ENCODE peak calls at places on chromosomes 16 and 17, in ten cellular contexts. T is heart left ventricle, N is astrocyte, Y is GM13977, L is nephron progenitor cell, G is A549, O is right lobe of liver, K is progenitor cell of endocrine pancreas, J is mucosa of descending colon, S is upper lobe of right lung. C is an unnamed sample.

GRCh38 chr17:149897-150575 is 12.7 kb downstream of the SCGB1C2 start:
- DNase-seq in T (peak), N (no peak), Y (no peak), L (no peak), G (no peak), O (no peak), K (no peak), J (no peak), S (peak), C (no peak)

GRCh38 chr16:24253192-24253591 is 2.9 kb upstream of the CACNG3 start:
- DNase-seq in T (no peak), N (no peak), Y (peak), L (peak), G (peak), O (peak), K (peak), J (peak), S (no peak), C (no peak)

GRCh38 chr16:50666658-50667496 is 14.2 kb downstream of the SNX20 start:
- DNase-seq in T (no peak), N (no peak), Y (peak), L (no peak), G (no peak), O (no peak), K (no peak), J (no peak), S (no peak), C (no peak)

GRCh38 chr16:3020604-3021448 is 658 bp downstream of the TNFRSF12A start:
- DNase-seq in T (peak), N (peak), Y (no peak), L (peak), G (peak), O (peak), K (peak), J (peak), S (peak), C (peak)

GRCh38 chr17:67187927-67188326 is 57.1 kb downstream of the HELZ start:
- DNase-seq in T (no peak), N (no peak), Y (no peak), L (no peak), G (no peak), O (no peak), K (no peak), J (no peak), S (no peak), C (no peak)

GRCh38 chr16:24950275-24950674 is 64.9 kb downstream of the ARHGAP17 start:
- DNase-seq in T (no peak), N (peak), Y (no peak), L (no peak), G (no peak), O (peak), K (no peak), J (peak), S (no peak), C (peak)

GRCh38 chr17:83076930-83077329 is 2.5 kb upstream of the METRNL start:
- DNase-seq in T (no peak), N (no peak), Y (no peak), L (no peak), G (no peak), O (no peak), K (no peak), J (peak), S (no peak), C (no peak)

GRCh38 chr16:14641877-14642276 is 9.1 kb downstream of the BFAR start:
- DNase-seq in T (no peak), N (no peak), Y (no peak), L (no peak), G (no peak), O (no peak), K (no peak), J (no peak), S (no peak), C (no peak)

GRCh38 chr17:50447870-50448573 is 20.7 kb downstream of the CHAD start:
- DNase-seq in T (no peak), N (no peak), Y (no peak), L (no peak), G (no peak), O (no peak), K (no peak), J (no peak), S (no peak), C (no peak)

GRCh38 chr17:78826836-78827509 is 13.6 kb downstream of the USP36 start:
- DNase-seq in T (no peak), N (no peak), Y (no peak), L (no peak), G (no peak), O (no peak), K (no peak), J (peak), S (peak), C (no peak)

GRCh38 chr17:8125196-8125946 is 1.5 kb upstream of the HES7 start:
- DNase-seq in T (peak), N (no peak), Y (peak), L (peak), G (peak), O (peak), K (peak), J (peak), S (peak), C (peak)

GRCh38 chr17:26792486-26792885 is 501.4 kb upstream of the WSB1 start:
- DNase-seq in T (no peak), N (peak), Y (no peak), L (no peak), G (no peak), O (no peak), K (no peak), J (no peak), S (no peak), C (no peak)

GRCh38 chr17:42675348-42675983 is 1.3 kb downstream of the PLEKHH3 start:
- DNase-seq in T (peak), N (no peak), Y (no peak), L (no peak), G (no peak), O (no peak), K (no peak), J (no peak), S (peak), C (no peak)

GRCh38 chr17:29292992-29293889 is 707 bp downstream of the NUFIP2 start:
- DNase-seq in T (peak), N (peak), Y (peak), L (peak), G (peak), O (peak), K (peak), J (peak), S (peak), C (peak)

GRCh38 chr17:19812407-19812806 is 55.3 kb downstream of the ULK2 start:
- DNase-seq in T (no peak), N (no peak), Y (no peak), L (no peak), G (no peak), O (no peak), K (no peak), J (no peak), S (no peak), C (peak)

GRCh38 chr17:19338031-19338990 is 24.2 kb downstream of the B9D1 start:
- DNase-seq in T (peak), N (peak), Y (peak), L (peak), G (peak), O (peak), K (peak), J (peak), S (peak), C (no peak)

GRCh38 chr17:45397796-45398195 is 34.9 kb downstream of the ARHGAP27 start:
- DNase-seq in T (no peak), N (no peak), Y (no peak), L (no peak), G (no peak), O (no peak), K (no peak), J (no peak), S (no peak), C (no peak)

GRCh38 chr16:15494231-15494630 is 59.8 kb downstream of the BMERB1 start:
- DNase-seq in T (no peak), N (peak), Y (no peak), L (no peak), G (no peak), O (no peak), K (no peak), J (no peak), S (no peak), C (peak)

GRCh38 chr16:20300312-20301097 is 26.8 kb downstream of the GP2 start:
- DNase-seq in T (no peak), N (peak), Y (peak), L (peak), G (peak), O (peak), K (peak), J (peak), S (no peak), C (peak)

GRCh38 chr17:78781339-78782304 is at the start of gene CYTH1:
- DNase-seq in T (peak), N (no peak), Y (no peak), L (peak), G (no peak), O (peak), K (peak), J (peak), S (peak), C (no peak)

GRCh38 chr16:83338941-83339340 is 468.8 kb upstream of the HSBP1 start:
- DNase-seq in T (no peak), N (peak), Y (no peak), L (no peak), G (no peak), O (no peak), K (no peak), J (no peak), S (no peak), C (no peak)

GRCh38 chr17:18043491-18043890 is 4.3 kb downstream of the GID4 start:
- DNase-seq in T (no peak), N (peak), Y (no peak), L (no peak), G (no peak), O (no peak), K (no peak), J (no peak), S (no peak), C (peak)
- TF ChIP-seq CTCF in T (no peak), N (peak), Y (peak), L (no peak), G (peak), O (peak), K (no peak), J (no peak), S (no peak), C (peak)

GRCh38 chr17:74842599-74843351 is 16.9 kb downstream of the GRIN2C start:
- DNase-seq in T (peak), N (peak), Y (peak), L (peak), G (peak), O (peak), K (peak), J (peak), S (peak), C (peak)
- TF ChIP-seq CTCF in T (peak), N (no peak), Y (peak), L (peak), G (peak), O (peak), K (peak), J (peak), S (peak), C (peak)

GRCh38 chr17:62085511-62086408 is 20.7 kb upstream of the MED13 start:
- DNase-seq in T (no peak), N (peak), Y (no peak), L (no peak), G (no peak), O (no peak), K (no peak), J (no peak), S (no peak), C (no peak)
- TF ChIP-seq CTCF in T (no peak), N (no peak), Y (no peak), L (no peak), G (no peak), O (no peak), K (no peak), J (no peak), S (no peak), C (no peak)

GRCh38 chr17:72345536-72345935 is 224.7 kb downstream of the SOX9 start:
- DNase-seq in T (no peak), N (no peak), Y (no peak), L (no peak), G (no peak), O (no peak), K (no peak), J (no peak), S (no peak), C (no peak)
- TF ChIP-seq CTCF in T (no peak), N (no peak), Y (no peak), L (no peak), G (peak), O (no peak), K (no peak), J (no peak), S (no peak), C (peak)